ENCODE peak calls at places on chromosomes 6 and 20, in ten cellular contexts. U is progenitor cell of endocrine pancreas; B is stimulated activated CD4-positive, alpha-beta T cell treated with anti-CD3 and anti-CD28 coated beads, Interleukin-15, amount 100 ng/mL, for 1 hour; D is C1 segment of cervical spinal cord; P is T-helper 17 cell; L is amygdala; A is RPMI7951; I is HCEC 1CT; T is cardiac muscle cell; W is Kasumi-1. X is an unnamed sample.

GRCh38 chr6:21592953-21593352 is 598 bp upstream of the SOX4 start:
- DNase-seq in U (no peak), A (no peak), D (no peak), P (no peak), I (no peak), B (no peak), W (no peak), T (no peak), L (no peak), X (no peak)

GRCh38 chr6:43970068-43970912 is 157.0 kb downstream of the MRPL14 start:
- DNase-seq in A (no peak), T (no peak), B (no peak), L (no peak), W (no peak), P (no peak), U (no peak), I (no peak), D (no peak), X (no peak)

GRCh38 chr20:52974155-52974554 is 2.0 kb downstream of the TSHZ2 start:
- DNase-seq in B (no peak), P (peak), T (peak), I (no peak), U (no peak), W (no peak), L (no peak), A (no peak), D (no peak), X (no peak)

GRCh38 chr20:24879875-24880274 is 69.2 kb upstream of the CST7 start:
- DNase-seq in I (no peak), B (no peak), L (no peak), U (no peak), W (no peak), A (no peak), T (no peak), D (no peak), P (no peak), X (no peak)

GRCh38 chr6:107304421-107305025 is 154.8 kb downstream of the PDSS2 start:
- DNase-seq in U (no peak), P (no peak), L (no peak), W (no peak), B (no peak), I (no peak), A (peak), T (no peak), D (no peak), X (no peak)

GRCh38 chr20:38581013-38581412 is at the start of gene ADIG:
- DNase-seq in B (no peak), D (peak), W (no peak), U (no peak), T (no peak), I (no peak), L (peak), A (peak), P (no peak), X (peak)

GRCh38 chr20:5400164-5400762 is 83.5 kb upstream of the PROKR2 start:
- DNase-seq in I (no peak), P (no peak), T (peak), B (no peak), U (peak), D (no peak), L (no peak), W (peak), A (peak), X (no peak)

GRCh38 chr6:44116643-44117382 is 10.4 kb downstream of the MRPL14 start:
- DNase-seq in T (peak), A (peak), D (no peak), U (no peak), P (no peak), L (no peak), B (no peak), I (peak), W (no peak), X (no peak)

GRCh38 chr6:166101819-166102419 is 65.7 kb downstream of the TBXT start:
- DNase-seq in W (no peak), P (no peak), U (no peak), I (no peak), L (no peak), T (no peak), B (no peak), D (no peak), A (no peak), X (no peak)

GRCh38 chr6:132598473-132598872 is 8.9 kb upstream of the TAAR5 start:
- DNase-seq in P (no peak), L (no peak), D (no peak), W (peak), T (peak), U (no peak), I (peak), A (peak), B (no peak), X (no peak)

GRCh38 chr6:156781882-156782631 is 4.9 kb downstream of the ARID1B start:
- DNase-seq in P (no peak), T (no peak), A (no peak), D (no peak), U (no peak), L (no peak), B (no peak), W (no peak), I (peak), X (no peak)

X was measured in substantia nigra.